ENCODE peak calls at places on chromosomes 2 and 18, in seven cellular contexts. U is SK-N-SH, H is HepG2, S is HCT116, C is NT2/D1, Z is K562, A is GM12878. G is an unnamed sample.

GRCh38 chr2:216012830-216013079 is 596 bp downstream of the MREG start:
- DNase-seq in U (peak), H (no peak), S (no peak), C (no peak), Z (no peak), A (no peak), G (no peak)

GRCh38 chr2:67616749-67617148 is 219.6 kb downstream of the ETAA1 start:
- DNase-seq in U (peak), H (no peak), S (no peak), C (no peak), Z (no peak), A (peak), G (no peak)

GRCh38 chr2:239721531-239721930 is 303.6 kb downstream of the NDUFA10 start:
- DNase-seq in U (no peak), H (no peak), S (no peak), C (no peak), Z (no peak), A (no peak), G (no peak)

GRCh38 chr2:98821629-98822135 is 90.8 kb upstream of the MGAT4A start:
- DNase-seq in U (no peak), H (no peak), S (no peak), C (no peak), Z (no peak), A (no peak), G (no peak)

GRCh38 chr2:138691667-138692066 is 88.5 kb downstream of the NXPH2 start:
- DNase-seq in U (no peak), H (no peak), S (no peak), C (no peak), Z (no peak), A (no peak), G (no peak)

GRCh38 chr2:96868555-96869280 is 1.2 kb downstream of the SEMA4C start:
- DNase-seq in U (peak), H (peak), S (peak), C (no peak), Z (peak), A (peak), G (peak)

GRCh38 chr18:686339-687111 is 25.9 kb downstream of the ENOSF1 start:
- DNase-seq in U (no peak), H (no peak), S (no peak), C (no peak), Z (no peak), A (no peak), G (peak)

GRCh38 chr2:237452846-237453245 is 34.2 kb upstream of the MLPH start:
- DNase-seq in U (no peak), H (no peak), S (no peak), C (no peak), Z (no peak), A (no peak), G (no peak)

GRCh38 chr18:36509646-36510197 is 212.2 kb downstream of the FHOD3 start:
- DNase-seq in U (no peak), H (no peak), S (no peak), C (no peak), Z (no peak), A (no peak), G (no peak)

GRCh38 chr2:65885266-65885665 is 452.9 kb upstream of the SPRED2 start:
- DNase-seq in U (no peak), H (no peak), S (no peak), C (no peak), Z (no peak), A (no peak), G (no peak)

GRCh38 chr18:74546751-74547530 is 12.6 kb downstream of the CNDP1 start:
- DNase-seq in U (no peak), H (no peak), S (no peak), C (no peak), Z (no peak), A (no peak), G (no peak)

GRCh38 chr2:95024306-95024880 is 1.1 kb upstream of the MAL start:
- DNase-seq in U (no peak), H (no peak), S (no peak), C (no peak), Z (no peak), A (no peak), G (no peak)

GRCh38 chr2:219497495-219498279 is 1.0 kb upstream of the GMPPA start:
- DNase-seq in U (peak), H (peak), S (peak), C (no peak), Z (peak), A (no peak), G (no peak)

GRCh38 chr18:62788111-62788510 is 72.8 kb downstream of the PHLPP1 start:
- DNase-seq in U (no peak), H (no peak), S (no peak), C (no peak), Z (no peak), A (no peak), G (no peak)

GRCh38 chr2:30691091-30691947 is 115.9 kb downstream of the CAPN13 start:
- DNase-seq in U (no peak), H (no peak), S (no peak), C (no peak), Z (no peak), A (no peak), G (peak)

GRCh38 chr2:122750808-122751207 is 995.4 kb downstream of the TSN start:
- DNase-seq in U (no peak), H (no peak), S (no peak), C (no peak), Z (no peak), A (no peak), G (no peak)

GRCh38 chr2:7725850-7726242 is 808.6 kb downstream of the RNF144A start:
- DNase-seq in U (no peak), H (no peak), S (no peak), C (no peak), Z (no peak), A (no peak), G (no peak)

GRCh38 chr2:7726989-7727388 is 809.8 kb downstream of the RNF144A start:
- DNase-seq in U (no peak), H (no peak), S (no peak), C (no peak), Z (no peak), A (no peak), G (no peak)

GRCh38 chr2:7724336-7724735 is 807.1 kb downstream of the RNF144A start:
- DNase-seq in U (no peak), H (no peak), S (no peak), C (no peak), Z (no peak), A (no peak), G (no peak)

GRCh38 chr2:7722212-7722910 is 805.1 kb downstream of the RNF144A start:
- DNase-seq in U (no peak), H (no peak), S (no peak), C (no peak), Z (no peak), A (peak), G (no peak)

DNA sequence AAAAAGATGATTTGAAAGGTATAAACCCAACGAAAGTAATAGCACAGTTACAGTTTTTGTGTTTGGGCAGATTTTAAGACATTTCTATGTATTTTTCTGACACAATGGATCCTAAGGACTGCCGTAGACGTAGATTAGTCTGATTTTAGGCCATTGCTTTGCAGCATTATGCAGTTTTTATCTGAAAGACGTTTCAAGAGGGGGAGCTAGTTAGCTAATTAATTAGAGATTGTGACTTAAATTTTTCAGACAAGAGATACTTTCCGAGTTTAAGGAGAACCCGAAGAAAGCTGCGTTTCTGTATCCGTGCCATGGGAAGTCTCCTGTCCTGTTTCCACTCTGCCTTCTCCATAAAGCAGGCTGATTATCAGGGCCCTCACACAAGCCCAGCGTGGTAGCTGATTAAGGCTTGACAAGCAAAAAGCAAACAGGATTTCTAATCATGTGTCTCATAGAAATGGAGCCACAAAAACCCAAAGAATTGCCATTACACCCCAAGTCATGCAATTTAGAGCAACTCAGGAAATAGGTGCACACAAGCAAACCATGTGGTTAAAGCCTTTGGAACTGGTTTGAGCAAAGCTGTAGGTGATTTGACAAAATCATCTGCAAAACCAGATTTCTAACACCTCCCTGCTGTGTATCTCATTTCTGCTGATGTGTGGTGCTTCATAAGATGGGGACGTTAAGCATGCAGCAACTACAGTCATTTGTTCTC is 808.1 kb downstream of the RNF144A start:
- DNase-seq in U (no peak), H (no peak), S (no peak), C (no peak), Z (no peak), A (peak), G (no peak)
- TF ChIP-seq YY1 in U (no peak), H (no peak), S (no peak), C (no peak), Z (no peak), A (no peak), G (no peak)

GRCh38 chr18:79869591-79870368 is 72.0 kb downstream of the KCNG2 start:
- DNase-seq in U (no peak), H (no peak), S (no peak), C (no peak), Z (no peak), A (no peak), G (no peak)

GRCh38 chr18:79868168-79868784 is 70.5 kb downstream of the KCNG2 start:
- DNase-seq in U (no peak), H (no peak), S (no peak), C (no peak), Z (no peak), A (no peak), G (no peak)

GRCh38 chr18:79866889-79867574 is 69.3 kb downstream of the KCNG2 start:
- DNase-seq in U (no peak), H (no peak), S (no peak), C (no peak), Z (no peak), A (no peak), G (no peak)

GRCh38 chr18:79868811-79869541 is 71.2 kb downstream of the KCNG2 start:
- DNase-seq in U (no peak), H (no peak), S (no peak), C (no peak), Z (no peak), A (no peak), G (no peak)

DNA sequence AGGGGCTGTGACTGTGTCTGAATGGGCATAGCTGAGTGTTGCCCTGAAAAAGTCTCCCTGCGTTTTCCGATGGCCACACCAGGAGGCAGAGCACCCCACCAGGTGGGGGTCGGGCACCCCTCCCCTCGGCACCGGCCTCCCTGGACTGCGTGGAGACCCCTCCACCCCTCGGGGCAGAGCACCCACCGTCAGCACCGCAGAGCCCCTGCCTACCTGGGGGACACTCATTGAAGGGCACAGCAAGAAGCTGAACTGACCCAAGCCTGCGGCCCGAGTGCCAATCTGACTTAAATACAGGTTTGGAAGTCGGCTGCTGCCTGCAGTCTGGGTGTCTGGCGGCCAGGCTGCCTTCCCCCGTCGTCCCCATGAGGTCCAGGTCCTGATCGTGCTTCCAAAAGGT is 69.9 kb downstream of the KCNG2 start:
- DNase-seq in U (no peak), H (no peak), S (no peak), C (no peak), Z (no peak), A (no peak), G (no peak)
- TF ChIP-seq YY1 in U (no peak), H (no peak), S (no peak), C (no peak), Z (no peak), A (no peak), G (no peak)

GRCh38 chr2:153828335-153828734 is 43.4 kb upstream of the GALNT13 start:
- DNase-seq in U (no peak), H (no peak), S (no peak), C (no peak), Z (no peak), A (no peak), G (no peak)
- TF ChIP-seq YY1 in U (no peak), H (no peak), S (no peak), C (no peak), Z (no peak), A (no peak), G (no peak)

GRCh38 chr2:217037330-217037729 is 177.5 kb upstream of the TNP1 start:
- DNase-seq in U (no peak), H (no peak), S (no peak), C (no peak), Z (no peak), A (no peak), G (no peak)

GRCh38 chr2:217033191-217033590 is 173.3 kb upstream of the TNP1 start:
- DNase-seq in U (no peak), H (no peak), S (no peak), C (no peak), Z (no peak), A (no peak), G (no peak)

GRCh38 chr2:217038001-217038400 is 178.1 kb upstream of the TNP1 start:
- DNase-seq in U (no peak), H (no peak), S (no peak), C (no peak), Z (no peak), A (no peak), G (no peak)

GRCh38 chr2:217040099-217040498 is 180.2 kb upstream of the TNP1 start:
- DNase-seq in U (no peak), H (no peak), S (no peak), C (no peak), Z (no peak), A (no peak), G (no peak)

DNA sequence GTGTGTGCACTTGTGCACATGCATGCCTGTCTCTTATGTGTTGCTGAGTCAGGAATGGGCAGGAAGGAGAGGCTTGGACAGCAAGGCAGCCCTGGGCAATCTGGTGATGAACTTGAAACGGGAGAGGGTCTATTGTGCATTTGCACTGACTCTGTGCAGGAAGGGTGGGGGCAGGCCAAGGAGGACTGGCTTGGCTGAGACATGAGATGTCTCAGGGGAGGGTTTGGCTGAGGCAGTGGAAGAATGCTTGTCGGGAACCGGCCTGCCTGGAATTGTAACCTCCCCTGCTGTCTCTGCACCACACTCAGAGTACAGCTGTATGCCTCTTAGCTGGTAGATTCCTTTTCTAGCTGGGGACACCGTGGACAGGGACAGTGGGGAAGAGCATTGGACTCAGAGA is 176.1 kb upstream of the TNP1 start:
- DNase-seq in U (no peak), H (no peak), S (no peak), C (no peak), Z (no peak), A (no peak), G (no peak)
- TF ChIP-seq YY1 in U (no peak), H (no peak), S (no peak), C (no peak), Z (no peak), A (no peak), G (no peak)

DNA sequence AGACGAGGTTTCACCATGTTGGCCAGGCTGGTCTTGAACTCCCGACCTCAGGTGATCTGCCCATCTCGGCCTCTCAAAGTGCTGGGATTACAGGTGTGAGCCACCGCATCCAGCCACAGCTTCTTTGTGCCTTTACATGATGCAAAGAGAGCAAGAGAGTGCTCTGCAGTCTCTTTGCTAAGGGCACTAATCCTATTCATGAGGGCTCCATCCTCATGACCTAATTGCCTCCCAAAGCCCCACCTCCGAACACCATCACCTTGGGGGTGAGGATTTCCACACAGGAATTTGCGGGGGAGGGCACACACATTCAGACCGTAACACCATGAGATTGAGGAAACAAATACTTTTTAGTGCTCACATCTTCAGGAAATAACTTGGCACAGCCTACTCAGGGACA is 91.8 kb downstream of the PDCL3 start:
- DNase-seq in U (no peak), H (no peak), S (no peak), C (no peak), Z (no peak), A (no peak), G (no peak)
- TF ChIP-seq YY1 in U (no peak), H (no peak), S (no peak), C (no peak), Z (no peak), A (no peak), G (no peak)

GRCh38 chr2:160417745-160418397 is 75.7 kb downstream of the RBMS1 start:
- DNase-seq in U (no peak), H (no peak), S (no peak), C (peak), Z (no peak), A (no peak), G (no peak)
- TF ChIP-seq YY1 in U (no peak), H (no peak), S (no peak), C (no peak), Z (no peak), A (no peak), G (no peak)

GRCh38 chr2:39805936-39806608 is 27.0 kb upstream of the THUMPD2 start:
- DNase-seq in U (no peak), H (no peak), S (no peak), C (no peak), Z (no peak), A (no peak), G (no peak)
- TF ChIP-seq YY1 in U (no peak), H (no peak), S (no peak), C (no peak), Z (no peak), A (no peak), G (no peak)

DNA sequence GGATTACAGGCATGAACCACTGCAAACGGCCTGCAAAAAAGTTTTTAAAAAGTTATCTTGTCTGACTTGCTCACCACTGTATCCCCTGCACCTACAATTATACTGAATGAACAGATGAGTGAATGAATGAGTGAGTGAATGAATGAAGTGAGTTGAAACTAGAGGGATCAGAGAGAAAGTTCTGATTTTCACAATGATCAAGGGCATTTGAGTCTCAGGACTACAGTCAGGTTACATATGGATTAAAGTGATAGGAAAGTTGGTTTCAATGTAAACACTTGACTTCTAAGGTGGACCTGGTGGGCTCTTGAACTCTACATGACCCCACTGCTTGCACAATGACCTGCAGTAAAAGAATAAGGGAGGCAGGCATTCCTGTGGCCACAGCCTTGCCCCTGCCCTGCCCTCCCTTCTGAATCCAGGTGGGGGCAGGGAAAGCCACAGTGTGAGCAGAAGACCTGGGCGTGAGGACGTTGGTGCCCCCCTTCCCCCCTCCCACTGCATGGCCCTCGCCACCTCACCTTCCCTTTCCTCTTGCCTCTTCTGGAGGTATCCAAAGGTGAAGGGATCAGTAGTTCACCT is 10.7 kb downstream of the C2orf80 start:
- DNase-seq in U (no peak), H (peak), S (no peak), C (no peak), Z (no peak), A (no peak), G (no peak)
- TF ChIP-seq YY1 in U (no peak), H (no peak), S (no peak), C (no peak), Z (no peak), A (no peak), G (no peak)

G was measured in H1.